ENCODE peak calls at places on chromosome 12, in five cellular contexts. D, U, K, W and M are unnamed samples.

GRCh38 chr12:1575287-1575798 is 19.0 kb downstream of the FBXL14 start:
- DNase-seq in D (no peak), U (no peak), K (no peak), W (no peak), M (no peak)

GRCh38 chr12:8860165-8860961 is 37.9 kb downstream of the A2ML1 start:
- DNase-seq in D (peak), U (peak), K (peak), W (peak), M (no peak)

GRCh38 chr12:57110189-57111045 is 745 bp downstream of the STAT6 start:
- DNase-seq in D (peak), U (peak), K (peak), W (no peak), M (peak)

GRCh38 chr12:2251485-2252179 is 198.8 kb downstream of the CACNA1C start:
- DNase-seq in D (no peak), U (no peak), K (no peak), W (no peak), M (no peak)

GRCh38 chr12:12282202-12282601 is 15.4 kb upstream of the LRP6 start:
- DNase-seq in D (no peak), U (no peak), K (no peak), W (no peak), M (no peak)

GRCh38 chr12:114335607-114336006 is 70.3 kb downstream of the TBX5 start:
- DNase-seq in D (no peak), U (no peak), K (no peak), W (no peak), M (no peak)

GRCh38 chr12:91225316-91225715 is 42.7 kb upstream of the DCN start:
- DNase-seq in D (no peak), U (no peak), K (no peak), W (no peak), M (no peak)

GRCh38 chr12:128969480-128970055 is 116.3 kb downstream of the GLT1D1 start:
- DNase-seq in D (no peak), U (peak), K (peak), W (no peak), M (no peak)

GRCh38 chr12:88393017-88393767 is 187.1 kb downstream of the KITLG start:
- DNase-seq in D (no peak), U (no peak), K (no peak), W (peak), M (no peak)

GRCh38 chr12:19620222-19620621 is 180.9 kb downstream of the AEBP2 start:
- DNase-seq in D (no peak), U (no peak), K (no peak), W (no peak), M (no peak)

GRCh38 chr12:73623421-73623820 is 914.2 kb upstream of the ATXN7L3B start:
- DNase-seq in D (no peak), U (no peak), K (no peak), W (no peak), M (no peak)

GRCh38 chr12:15899282-15899870 is 11.8 kb upstream of the DERA start:
- DNase-seq in D (no peak), U (peak), K (no peak), W (no peak), M (no peak)

GRCh38 chr12:124391340-124392261 is 96.7 kb downstream of the RFLNA start:
- DNase-seq in D (peak), U (peak), K (no peak), W (peak), M (peak)

GRCh38 chr12:29226621-29227020 is 77.5 kb downstream of the FAR2 start:
- DNase-seq in D (no peak), U (no peak), K (no peak), W (no peak), M (no peak)

GRCh38 chr12:15274561-15274967 is 47.7 kb upstream of the PTPRO start:
- DNase-seq in D (no peak), U (no peak), K (no peak), W (no peak), M (no peak)

GRCh38 chr12:6613776-6614512 is 6.8 kb upstream of the CHD4 start:
- DNase-seq in D (peak), U (peak), K (peak), W (peak), M (peak)

GRCh38 chr12:24360461-24360860 is 411.0 kb upstream of the SOX5 start:
- DNase-seq in D (no peak), U (no peak), K (no peak), W (no peak), M (no peak)

GRCh38 chr12:89494411-89495231 is 30.0 kb downstream of the GALNT4 start:
- DNase-seq in D (no peak), U (peak), K (no peak), W (no peak), M (no peak)

GRCh38 chr12:81596558-81596957 is 162.6 kb downstream of the PPFIA2 start:
- DNase-seq in D (no peak), U (no peak), K (no peak), W (no peak), M (no peak)

GRCh38 chr12:6950401-6950801 is 755 bp upstream of the PTPN6 start:
- DNase-seq in D (no peak), U (peak), K (no peak), W (no peak), M (no peak)

GRCh38 chr12:93571854-93572711 is at the start of gene SOCS2:
- DNase-seq in D (peak), U (peak), K (peak), W (no peak), M (peak)

GRCh38 chr12:1583421-1584078 is 10.8 kb downstream of the FBXL14 start:
- DNase-seq in D (no peak), U (peak), K (peak), W (peak), M (peak)

GRCh38 chr12:17017402-17017801 is 411.4 kb upstream of the LMO3 start:
- DNase-seq in D (no peak), U (no peak), K (no peak), W (no peak), M (no peak)

GRCh38 chr12:89949457-89950195 is 241.0 kb upstream of the ATP2B1 start:
- DNase-seq in D (no peak), U (peak), K (no peak), W (no peak), M (peak)

GRCh38 chr12:111446044-111446581 is 40.4 kb downstream of the SH2B3 start:
- DNase-seq in D (no peak), U (no peak), K (peak), W (no peak), M (no peak)

GRCh38 chr12:6953417-6954315 is 2.5 kb downstream of the PTPN6 start:
- DNase-seq in D (peak), U (peak), K (no peak), W (no peak), M (peak)

GRCh38 chr12:59329457-59329856 is 266.4 kb upstream of the SLC16A7 start:
- DNase-seq in D (no peak), U (no peak), K (no peak), W (no peak), M (no peak)

GRCh38 chr12:71877335-71878121 is 38.0 kb downstream of the TBC1D15 start:
- DNase-seq in D (no peak), U (no peak), K (no peak), W (no peak), M (no peak)

GRCh38 chr12:57276935-57277563 is 26.1 kb upstream of the STAC3 start:
- DNase-seq in D (no peak), U (no peak), K (no peak), W (peak), M (no peak)

GRCh38 chr12:402127-402456 is 648 bp downstream of the CCDC77 start:
- DNase-seq in D (no peak), U (no peak), K (no peak), W (no peak), M (no peak)

GRCh38 chr12:47870175-47870781 is 34.5 kb downstream of the VDR start:
- DNase-seq in D (peak), U (no peak), K (peak), W (no peak), M (no peak)

GRCh38 chr12:76264617-76265016 is 83.6 kb downstream of the BBS10 start:
- DNase-seq in D (no peak), U (no peak), K (no peak), W (no peak), M (no peak)

GRCh38 chr12:123950476-123951169 is 22.0 kb downstream of the CCDC92 start:
- DNase-seq in D (no peak), U (no peak), K (no peak), W (no peak), M (no peak)

GRCh38 chr12:39395866-39396265 is 47.1 kb downstream of the KIF21A start:
- DNase-seq in D (no peak), U (no peak), K (peak), W (no peak), M (no peak)

GRCh38 chr12:89833337-89834252 is 125.0 kb upstream of the ATP2B1 start:
- DNase-seq in D (no peak), U (no peak), K (no peak), W (no peak), M (no peak)

GRCh38 chr12:92597997-92598396 is 104.8 kb upstream of the PLEKHG7 start:
- DNase-seq in D (no peak), U (no peak), K (no peak), W (no peak), M (no peak)

GRCh38 chr12:49983892-49984291 is 11.1 kb downstream of the AQP6 start:
- DNase-seq in D (no peak), U (no peak), K (no peak), W (no peak), M (no peak)
- TF ChIP-seq CTCF in D (no peak), U (no peak), K (no peak), W (no peak), M (no peak)

DNA sequence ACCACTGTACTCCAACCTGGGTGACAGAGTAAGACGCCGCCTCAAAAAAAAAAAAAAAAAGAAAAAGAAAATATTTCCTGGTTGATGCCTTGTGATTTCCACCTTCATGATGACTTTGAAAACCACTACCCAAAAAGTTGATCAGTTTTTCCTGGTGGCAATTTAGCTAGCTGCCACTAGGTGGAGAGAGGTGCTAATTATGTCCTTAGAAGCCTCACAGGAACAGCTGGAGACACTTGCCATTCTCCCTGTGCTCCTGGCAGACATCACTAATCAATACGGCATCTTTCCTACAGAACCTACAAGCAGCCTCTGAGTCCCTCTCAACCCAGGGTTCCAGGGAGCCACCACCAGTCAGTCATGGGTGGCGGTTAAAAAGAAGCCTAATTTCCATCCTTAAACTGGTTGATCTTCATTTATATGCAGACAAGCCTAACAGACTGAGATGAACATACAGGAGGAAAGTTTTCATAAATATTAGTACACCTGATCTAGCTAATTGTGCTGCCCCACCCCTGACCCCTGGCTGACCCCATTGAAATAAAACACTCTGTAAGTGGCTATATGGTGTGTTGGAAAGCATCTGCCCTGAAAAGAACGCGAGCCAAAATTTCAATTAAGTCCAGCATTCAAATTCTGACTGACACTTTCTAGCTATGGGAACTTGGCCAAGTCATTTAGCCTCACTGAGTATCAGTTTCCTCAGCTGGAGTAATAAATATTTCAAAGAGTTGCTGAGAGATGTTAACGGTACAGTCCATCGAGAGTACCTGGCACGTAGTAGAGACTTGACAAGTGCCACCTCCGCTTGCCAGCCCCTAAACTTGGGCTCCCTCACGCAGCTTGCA is 6.2 kb upstream of the OAS1 start:
- DNase-seq in D (no peak), U (peak), K (peak), W (peak), M (no peak)
- TF ChIP-seq CTCF in D (peak), U (peak), K (peak), W (peak), M (peak)

GRCh38 chr12:53180270-53180930 is at the start of the genes CSAD and ZNF740:
- DNase-seq in D (peak), U (peak), K (peak), W (peak), M (peak)
- TF ChIP-seq CTCF in D (no peak), U (no peak), K (no peak), W (no peak), M (no peak)

DNA sequence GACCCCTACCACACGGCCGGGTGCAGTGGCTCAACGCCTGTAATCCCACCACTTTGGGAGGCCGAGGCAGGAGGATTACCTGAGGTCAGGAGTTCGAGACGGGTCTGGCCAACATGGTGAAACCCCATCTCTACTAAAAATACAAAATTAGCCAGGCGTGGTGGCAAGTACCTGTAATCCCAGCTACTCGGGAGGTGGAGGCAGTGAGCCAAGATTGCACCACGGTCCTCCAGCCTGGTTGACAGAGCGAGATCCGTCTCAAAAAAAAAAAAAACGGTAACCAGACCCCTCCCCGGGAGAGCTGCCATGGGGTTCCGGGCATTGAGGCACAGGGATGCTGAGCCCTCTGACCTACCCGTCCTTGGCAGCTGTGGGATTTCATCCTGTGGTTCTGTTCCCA is 21.8 kb downstream of the BCL7A start:
- DNase-seq in D (no peak), U (no peak), K (no peak), W (no peak), M (no peak)
- TF ChIP-seq CTCF in D (no peak), U (no peak), K (no peak), W (no peak), M (no peak)

DNA sequence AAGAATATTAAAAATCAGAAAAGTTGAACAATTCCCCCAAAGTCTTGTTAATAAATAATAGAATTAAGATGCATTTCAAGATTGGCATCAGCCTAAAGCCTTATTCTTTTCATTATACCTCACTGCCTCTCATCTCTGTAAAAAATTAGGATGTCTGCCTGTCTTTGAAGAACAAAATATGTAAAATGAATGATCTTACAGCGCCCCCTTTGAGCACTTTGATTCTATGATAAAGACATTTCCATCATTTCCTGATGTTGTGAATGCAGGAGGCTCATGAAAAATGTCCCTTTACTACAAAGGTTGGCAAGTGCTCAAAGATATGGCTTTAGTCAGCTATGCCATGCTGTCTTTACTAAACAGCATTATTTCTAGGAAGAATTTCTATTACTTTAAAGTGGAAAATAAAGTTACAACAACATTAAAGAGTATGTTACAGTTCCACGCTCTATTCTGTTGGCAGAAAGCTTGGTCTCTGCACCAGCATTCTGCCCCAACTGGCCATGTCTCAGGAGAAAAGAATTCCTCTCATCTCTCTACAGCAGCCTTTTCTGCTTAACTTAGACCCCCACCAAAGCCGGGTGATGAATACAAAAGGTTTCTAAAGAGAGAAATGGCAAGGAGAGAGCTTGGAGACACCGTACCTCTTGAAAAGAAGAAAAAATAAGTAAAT is 95.1 kb downstream of the LLPH start:
- DNase-seq in D (no peak), U (peak), K (no peak), W (peak), M (no peak)
- TF ChIP-seq CTCF in D (peak), U (peak), K (no peak), W (peak), M (peak)

GRCh38 chr12:46653311-46653710 is 172.5 kb downstream of the SLC38A4 start:
- DNase-seq in D (no peak), U (no peak), K (no peak), W (no peak), M (no peak)
- TF ChIP-seq CTCF in D (no peak), U (no peak), K (no peak), W (no peak), M (no peak)